ENCODE peak calls at places on chromosomes 16 and 17, in five cellular contexts. Y is PC-3, P is WERI-Rb-1, M is prostate gland, G is natural killer cell. S is an unnamed sample.

GRCh38 chr16:23508589-23509440 is 1.5 kb downstream of the GGA2 start:
- DNase-seq in Y (peak; percentile 4), P (peak; percentile 28), M (no peak), G (no peak), S (no peak)

GRCh38 chr17:31130286-31131224 is 35.8 kb downstream of the NF1 start:
- DNase-seq in Y (no peak), P (no peak), M (no peak), G (no peak), S (no peak)

GRCh38 chr17:34895388-34895787 is 65.9 kb downstream of the CCT6B start:
- DNase-seq in Y (no peak), P (no peak), M (no peak), G (no peak), S (peak; percentile 15)

GRCh38 chr16:24685539-24686432 is 43.7 kb upstream of the TNRC6A start:
- DNase-seq in Y (peak; percentile 17), P (no peak), M (no peak), G (no peak), S (peak; percentile 14)

GRCh38 chr17:39084558-39084957 is 66.9 kb downstream of the PLXDC1 start:
- DNase-seq in Y (no peak), P (peak; percentile 90), M (no peak), G (no peak), S (no peak)

GRCh38 chr16:86519649-86520316 is 9.5 kb downstream of the FOXF1 start:
- DNase-seq in Y (peak; percentile 65), P (peak; percentile 39), M (peak; percentile 32), G (peak; percentile 51), S (no peak)

GRCh38 chr16:79265701-79266100 is 334.8 kb downstream of the MAF start:
- DNase-seq in Y (no peak), P (no peak), M (no peak), G (no peak), S (no peak)

GRCh38 chr17:54007855-54008254 is 185.1 kb downstream of the KIF2B start:
- DNase-seq in Y (no peak), P (peak; percentile 20), M (no peak), G (no peak), S (no peak)

GRCh38 chr17:59345476-59345875 is 14.0 kb downstream of the YPEL2 start:
- DNase-seq in Y (no peak), P (peak; percentile 95), M (no peak), G (no peak), S (no peak)

GRCh38 chr17:36942031-36942599 is 4.8 kb downstream of the LHX1 start:
- DNase-seq in Y (no peak), P (no peak), M (no peak), G (no peak), S (no peak)

GRCh38 chr17:71023631-71024030 is 854.3 kb downstream of the KCNJ2 start:
- DNase-seq in Y (peak; percentile 9), P (peak; percentile 89), M (no peak), G (no peak), S (no peak)

GRCh38 chr17:30926516-30926915 is 4.8 kb downstream of the ADAP2 start:
- DNase-seq in Y (no peak), P (no peak), M (no peak), G (no peak), S (no peak)

GRCh38 chr16:74862743-74863244 is 88.2 kb upstream of the FA2H start:
- DNase-seq in Y (peak; percentile 68), P (peak; percentile 26), M (peak; percentile 7), G (no peak), S (no peak)

GRCh38 chr16:57013902-57014301 is 24.5 kb downstream of the NLRC5 start:
- DNase-seq in Y (no peak), P (no peak), M (no peak), G (no peak), S (no peak)

GRCh38 chr17:62650587-62650986 is 23.1 kb downstream of the MRC2 start:
- DNase-seq in Y (no peak), P (no peak), M (no peak), G (no peak), S (no peak)

GRCh38 chr17:72631568-72631967 is 460.9 kb downstream of the SLC39A11 start:
- DNase-seq in Y (peak; percentile 65), P (no peak), M (no peak), G (no peak), S (no peak)

GRCh38 chr17:39835038-39835786 is 28.9 kb downstream of the IKZF3 start:
- DNase-seq in Y (no peak), P (no peak), M (no peak), G (no peak), S (no peak)

GRCh38 chr16:30127994-30128393 is 5.0 kb upstream of the MAPK3 start:
- DNase-seq in Y (no peak), P (no peak), M (no peak), G (no peak), S (no peak)

GRCh38 chr16:74984194-74984669 is 691 bp downstream of the WDR59 start:
- DNase-seq in Y (peak; percentile 5), P (no peak), M (no peak), G (peak; percentile 33), S (peak; percentile 17)

GRCh38 chr16:54931041-54931756 is 534 bp downstream of the IRX5 start:
- DNase-seq in Y (no peak), P (peak; percentile 25), M (no peak), G (no peak), S (peak; percentile 35)

GRCh38 chr17:82242698-82242976 is 13.8 kb downstream of the SLC16A3 start:
- DNase-seq in Y (no peak), P (no peak), M (no peak), G (no peak), S (no peak)

GRCh38 chr16:3642397-3643094 is 11.9 kb upstream of the DNASE1 start:
- DNase-seq in Y (peak; percentile 81), P (no peak), M (peak; percentile 85), G (no peak), S (no peak)

GRCh38 chr17:37212184-37212583 is 163.6 kb upstream of the C17orf78 start:
- DNase-seq in Y (no peak), P (no peak), M (no peak), G (no peak), S (no peak)

GRCh38 chr17:67026341-67026740 is 18.0 kb upstream of the CACNG1 start:
- DNase-seq in Y (no peak), P (no peak), M (no peak), G (no peak), S (no peak)

GRCh38 chr17:47811709-47812108 is 9.9 kb downstream of the OSBPL7 start:
- DNase-seq in Y (no peak), P (no peak), M (no peak), G (no peak), S (no peak)

GRCh38 chr16:2905241-2905987 is 6.3 kb upstream of the FLYWCH1 start:
- DNase-seq in Y (peak; percentile 97), P (peak; percentile 100), M (peak; percentile 100), G (peak; percentile 91), S (peak; percentile 76)

GRCh38 chr16:8863594-8864424 is 5.0 kb downstream of the CARHSP1 start:
- DNase-seq in Y (no peak), P (no peak), M (no peak), G (no peak), S (no peak)

GRCh38 chr16:57479422-57480126 is 6.7 kb downstream of the DOK4 start:
- DNase-seq in Y (no peak), P (peak; percentile 81), M (no peak), G (no peak), S (no peak)

GRCh38 chr17:72614871-72615626 is 477.4 kb downstream of the SLC39A11 start:
- DNase-seq in Y (peak; percentile 87), P (no peak), M (peak; percentile 42), G (no peak), S (peak; percentile 56)

GRCh38 chr16:77793417-77793816 is 5.1 kb downstream of the VAT1L start:
- DNase-seq in Y (no peak), P (no peak), M (no peak), G (no peak), S (no peak)

GRCh38 chr17:47997595-47997994 is 26.7 kb downstream of the CDK5RAP3 start:
- DNase-seq in Y (no peak), P (no peak), M (no peak), G (no peak), S (no peak)

GRCh38 chr16:59707441-59707840 is 973.3 kb upstream of the GOT2 start:
- DNase-seq in Y (no peak), P (no peak), M (no peak), G (no peak), S (no peak)

GRCh38 chr17:45052052-45052772 is 780 bp upstream of the DCAKD start:
- DNase-seq in Y (peak; percentile 27), P (peak; percentile 84), M (peak; percentile 19), G (peak; percentile 28), S (peak; percentile 33)

GRCh38 chr17:55307879-55308278 is 43.1 kb downstream of the HLF start:
- DNase-seq in Y (no peak), P (no peak), M (no peak), G (no peak), S (no peak)

GRCh38 chr17:47253541-47254402 is at the start of gene ITGB3:
- DNase-seq in Y (peak; percentile 84), P (peak; percentile 88), M (peak; percentile 47), G (peak; percentile 47), S (peak; percentile 65)

GRCh38 chr16:67436640-67437193 is 5.8 kb downstream of the HSD11B2 start:
- DNase-seq in Y (no peak), P (no peak), M (no peak), G (no peak), S (no peak)

GRCh38 chr16:87806608-87807546 is 41.1 kb upstream of the KLHDC4 start:
- DNase-seq in Y (peak; percentile 68), P (peak; percentile 47), M (peak; percentile 24), G (no peak), S (no peak)
- TF ChIP-seq CTCF in Y (no peak), P (no peak), M (no peak), G (no peak), S (no peak)

GRCh38 chr16:813916-814412 is 13.4 kb upstream of the GNG13 start:
- DNase-seq in Y (no peak), P (no peak), M (no peak), G (no peak), S (no peak)
- TF ChIP-seq CTCF in Y (no peak), P (no peak), M (no peak), G (no peak), S (no peak)

GRCh38 chr17:12928736-12929135 is 89.1 kb downstream of the ELAC2 start:
- DNase-seq in Y (peak; percentile 44), P (no peak), M (no peak), G (no peak), S (no peak)
- TF ChIP-seq CTCF in Y (peak; percentile 71), P (peak; percentile 36), M (no peak), G (no peak), S (peak; percentile 23)

GRCh38 chr17:76449126-76449525 is 3.8 kb downstream of the UBE2O start:
- DNase-seq in Y (no peak), P (no peak), M (no peak), G (no peak), S (no peak)

GRCh38 chr17:76452102-76452645 is 778 bp downstream of the UBE2O start:
- DNase-seq in Y (peak; percentile 32), P (no peak), M (no peak), G (no peak), S (no peak)

GRCh38 chr17:76452646-76453430 is at the start of gene UBE2O:
- DNase-seq in Y (peak; percentile 93), P (peak; percentile 97), M (peak; percentile 76), G (peak; percentile 95), S (peak; percentile 83)

GRCh38 chr17:76451480-76451879 is 1.5 kb downstream of the UBE2O start:
- DNase-seq in Y (no peak), P (no peak), M (no peak), G (no peak), S (no peak)

DNA sequence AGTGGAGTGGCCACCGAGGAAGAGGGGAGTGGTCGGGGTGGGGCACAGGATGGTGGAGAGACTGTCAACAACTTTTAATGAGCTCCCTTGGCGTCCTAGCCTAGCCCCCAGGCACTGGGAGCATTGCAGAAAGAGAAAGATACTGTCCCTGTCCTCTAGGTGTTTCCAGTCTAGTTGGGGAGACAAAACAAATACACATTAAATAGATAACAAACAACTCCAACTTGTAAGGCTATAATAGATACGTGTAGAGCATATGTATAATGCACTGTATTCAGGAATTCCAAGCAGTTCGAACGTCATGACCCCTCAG is 435 bp upstream of the UBE2O start:
- DNase-seq in Y (no peak), P (no peak), M (no peak), G (no peak), S (no peak)
- TF ChIP-seq CTCF in Y (no peak), P (no peak), M (no peak), G (no peak), S (no peak)